ENCODE peak calls at places on chromosomes 5 and 9, in eight cellular contexts. L is PC-9, U is K562, C is breast epithelium, A is BJ, P is mesenchymal stem cell, V is aorta, X is neuronal stem cell. B is an unnamed sample. For H3K27me3, the result is how much of the 10 kb centered on the place peaks cover.

GRCh38 chr9:8332296-8332695 is 532.7 kb upstream of the DMAC1 start:
- DNase-seq in L (no peak), U (no peak), C (no peak), A (no peak), P (peak), V (no peak), X (no peak), B (no peak)

GRCh38 chr9:98860871-98861293 is 53.4 kb downstream of the GALNT12 start:
- DNase-seq in L (peak), U (peak), C (no peak), A (peak), P (peak), V (no peak), X (peak), B (peak)

GRCh38 chr5:91910247-91910646 is 527.1 kb upstream of the ARRDC3 start:
- DNase-seq in L (no peak), U (no peak), C (no peak), A (no peak), P (no peak), V (no peak), X (no peak), B (no peak)

GRCh38 chr9:37747271-37747753 is 6.3 kb upstream of the TRMT10B start:
- DNase-seq in L (peak), U (peak), C (peak), A (peak), P (peak), V (no peak), X (peak), B (peak)

GRCh38 chr9:32251539-32251938 is 132.9 kb upstream of the ACO1 start:
- DNase-seq in L (peak), U (peak), C (no peak), A (no peak), P (peak), V (no peak), X (peak), B (peak)

GRCh38 chr9:38280251-38280800 is 112.2 kb upstream of the ALDH1B1 start:
- DNase-seq in L (no peak), U (no peak), C (no peak), A (no peak), P (no peak), V (no peak), X (no peak), B (no peak)

GRCh38 chr9:109166771-109167601 is at the start of gene FRRS1L:
- DNase-seq in L (no peak), U (no peak), C (no peak), A (no peak), P (no peak), V (no peak), X (peak), B (peak)

GRCh38 chr5:168765220-168766037 is 186.3 kb upstream of the PANK3 start:
- DNase-seq in L (no peak), U (no peak), C (no peak), A (no peak), P (peak), V (peak), X (no peak), B (peak)

GRCh38 chr9:83013261-83013610 is 49.7 kb downstream of the RASEF start:
- DNase-seq in L (no peak), U (no peak), C (no peak), A (peak), P (peak), V (no peak), X (no peak), B (no peak)

DNA sequence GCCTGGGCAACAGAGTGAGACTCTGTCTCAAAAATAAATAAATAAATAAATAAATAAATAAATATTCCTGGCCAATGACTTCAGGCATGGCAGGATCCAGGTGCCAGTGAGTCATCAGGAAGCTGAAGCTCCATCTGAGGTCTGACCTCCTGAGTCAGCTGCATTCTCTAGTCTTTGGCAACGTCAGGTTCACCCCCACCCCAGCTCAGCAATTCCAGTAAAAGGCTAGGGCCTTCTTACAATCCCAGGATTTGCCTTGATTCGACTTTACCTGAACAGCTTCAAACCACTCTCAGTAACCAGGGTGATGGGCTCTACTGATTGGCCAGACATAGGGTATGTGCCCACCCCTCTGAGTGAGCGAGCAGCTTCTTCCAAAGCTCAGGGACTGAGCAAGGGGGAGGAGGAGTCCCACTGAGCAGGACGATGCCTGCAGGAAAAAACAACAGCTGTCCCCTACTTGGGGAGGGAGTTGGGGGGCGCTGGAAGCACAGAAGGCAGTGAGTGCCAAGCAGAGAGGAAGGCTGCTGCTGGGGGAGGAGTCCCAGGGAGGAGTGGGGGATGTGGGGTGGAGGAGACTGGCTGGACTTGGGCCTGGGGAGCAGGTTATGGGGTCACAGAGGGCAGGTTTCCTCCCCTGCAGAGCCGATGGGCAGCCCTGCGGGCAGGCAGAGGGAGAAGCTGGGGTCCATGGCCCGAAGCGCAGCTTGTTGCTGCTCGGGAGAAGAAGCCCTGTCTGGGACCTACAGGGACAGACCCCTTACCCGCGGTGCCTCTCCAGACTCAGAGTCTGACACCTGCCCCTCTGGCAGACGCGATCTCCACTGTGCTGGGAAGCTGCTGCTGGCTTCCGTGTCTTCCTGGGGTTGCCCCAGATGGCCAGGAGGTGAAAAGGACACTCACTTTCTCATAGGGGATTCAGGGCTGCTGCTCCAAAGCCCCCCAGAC is 25.9 kb upstream of the UNC5A start:
- DNase-seq in L (peak), U (no peak), C (no peak), A (peak), P (peak), V (peak), X (no peak), B (peak)
- H3K27me3 ChIP-seq in L (under half), U (under half), C (half or more), A (under half), P (under half), V (under half), X (under half), B (under half)

GRCh38 chr9:137297966-137298365 is 4.1 kb downstream of the NRARP start:
- DNase-seq in L (no peak), U (no peak), C (no peak), A (no peak), P (no peak), V (no peak), X (no peak), B (no peak)

GRCh38 chr9:137298401-137298982 is 3.6 kb downstream of the NRARP start:
- DNase-seq in L (no peak), U (no peak), C (no peak), A (no peak), P (no peak), V (no peak), X (no peak), B (no peak)

GRCh38 chr9:137295313-137296213 is 6.5 kb downstream of the NRARP start:
- DNase-seq in L (no peak), U (peak), C (no peak), A (no peak), P (no peak), V (no peak), X (peak), B (peak)

GRCh38 chr9:137296214-137297059 is 5.6 kb downstream of the NRARP start:
- DNase-seq in L (no peak), U (no peak), C (no peak), A (no peak), P (peak), V (no peak), X (no peak), B (no peak)

GRCh38 chr9:137297060-137297664 is 4.9 kb downstream of the NRARP start:
- DNase-seq in L (no peak), U (no peak), C (no peak), A (no peak), P (no peak), V (no peak), X (no peak), B (no peak)
- H3K27me3 ChIP-seq in L (under half), U (under half), C (under half), A (under half), P (half or more), V (under half), X (under half), B (under half)

GRCh38 chr9:34557421-34558321 is 31.9 kb downstream of the CNTFR start:
- DNase-seq in L (no peak), U (no peak), C (no peak), A (no peak), P (no peak), V (peak), X (no peak), B (no peak)

GRCh38 chr9:34555435-34556230 is 32.8 kb upstream of the ENHO start:
- DNase-seq in L (no peak), U (no peak), C (no peak), A (no peak), P (no peak), V (peak), X (no peak), B (no peak)

GRCh38 chr9:34556951-34557350 is 32.6 kb downstream of the CNTFR start:
- DNase-seq in L (no peak), U (no peak), C (no peak), A (no peak), P (no peak), V (peak), X (no peak), B (no peak)

GRCh38 chr9:34555002-34555348 is 32.2 kb upstream of the ENHO start:
- DNase-seq in L (no peak), U (no peak), C (no peak), A (no peak), P (no peak), V (peak), X (no peak), B (peak)

GRCh38 chr9:34556231-34556525 is 33.3 kb downstream of the CNTFR start:
- DNase-seq in L (no peak), U (no peak), C (no peak), A (no peak), P (no peak), V (no peak), X (no peak), B (no peak)
- H3K27me3 ChIP-seq in L (under half), U (under half), C (under half), A (under half), P (half or more), V (under half), X (under half), B (under half)

DNA sequence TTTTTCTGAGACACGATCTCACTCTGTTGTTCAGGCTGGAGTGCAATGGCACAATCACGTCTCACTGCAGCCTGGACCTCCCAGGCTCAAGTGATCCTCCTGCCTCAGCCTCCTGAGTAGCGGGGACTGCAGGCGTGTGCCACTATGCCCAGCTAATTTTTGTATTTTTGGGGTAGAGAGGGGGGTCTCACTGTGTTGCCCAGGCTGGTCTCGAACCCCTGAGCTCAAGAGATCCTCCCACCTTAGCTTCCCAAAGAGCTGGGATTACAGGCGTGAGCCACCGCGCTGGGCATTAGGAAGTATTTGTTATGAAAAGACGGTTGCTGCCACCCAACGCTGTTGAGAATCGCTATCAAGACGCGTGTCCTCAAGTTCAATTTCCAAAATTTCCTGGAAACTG is 180.9 kb upstream of the TBCA start:
- DNase-seq in L (no peak), U (no peak), C (no peak), A (no peak), P (no peak), V (no peak), X (no peak), B (no peak)
- H3K27me3 ChIP-seq in L (under half), U (under half), C (under half), A (under half), P (under half), V (under half), X (under half), B (under half)

DNA sequence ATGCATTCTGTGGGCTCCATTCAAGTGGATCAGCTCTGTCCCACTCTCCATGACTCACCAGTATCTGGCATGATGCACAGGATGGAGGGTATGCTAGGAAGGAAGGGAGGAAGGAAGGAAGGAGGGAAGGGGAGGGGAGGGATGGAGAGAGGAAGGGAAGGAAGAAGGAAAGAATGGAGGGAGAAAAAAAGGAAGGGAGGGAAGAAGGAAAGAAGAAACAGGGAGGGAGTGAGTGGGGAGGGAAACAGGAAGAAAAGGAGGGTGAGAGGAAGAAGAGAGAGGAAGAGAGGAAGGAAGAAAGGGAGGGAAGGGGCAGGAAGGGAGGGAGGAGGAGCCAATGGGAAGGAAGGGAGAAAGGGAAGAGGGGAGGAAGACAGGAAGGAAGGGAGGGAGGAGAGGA is 5.3 kb upstream of the BARHL1 start:
- DNase-seq in L (no peak), U (no peak), C (no peak), A (no peak), P (no peak), V (no peak), X (no peak), B (no peak)
- H3K27me3 ChIP-seq in L (half or more), U (under half), C (half or more), A (under half), P (half or more), V (under half), X (half or more), B (half or more)

GRCh38 chr5:173236531-173237501 is 1.8 kb upstream of the NKX2-5 start:
- DNase-seq in L (no peak), U (no peak), C (no peak), A (no peak), P (peak), V (peak), X (no peak), B (no peak)
- H3K27me3 ChIP-seq in L (under half), U (half or more), C (half or more), A (half or more), P (half or more), V (under half), X (half or more), B (half or more)

DNA sequence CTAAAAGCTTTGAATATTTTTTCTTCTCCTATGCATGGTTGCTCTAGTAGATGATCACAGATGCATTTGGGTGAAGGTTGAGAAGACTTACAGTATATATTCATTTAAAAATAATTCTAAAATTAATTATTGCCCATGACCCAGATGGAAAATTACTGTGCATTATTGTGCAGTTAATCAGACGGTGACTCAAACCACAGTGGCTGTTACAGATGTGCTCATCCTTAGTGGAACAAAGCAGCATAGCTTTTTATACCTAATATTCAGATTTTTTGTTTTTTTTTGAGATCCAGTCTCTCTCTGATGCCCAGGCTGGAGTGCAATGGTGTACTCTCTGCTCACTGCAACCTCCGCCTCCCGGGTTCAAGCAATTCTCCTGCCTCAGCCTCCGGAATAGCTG is 10.7 kb downstream of the OR2V1 start:
- DNase-seq in L (peak), U (no peak), C (no peak), A (no peak), P (no peak), V (no peak), X (no peak), B (no peak)
- H3K27me3 ChIP-seq in L (under half), U (under half), C (half or more), A (under half), P (under half), V (under half), X (under half), B (half or more)

GRCh38 chr5:1886634-1887399 is 4.1 kb upstream of the IRX4 start:
- DNase-seq in L (no peak), U (no peak), C (no peak), A (no peak), P (no peak), V (peak), X (no peak), B (no peak)

GRCh38 chr5:1889321-1890065 is 6.8 kb upstream of the IRX4 start:
- DNase-seq in L (no peak), U (no peak), C (peak), A (no peak), P (no peak), V (peak), X (no peak), B (no peak)

GRCh38 chr5:1885777-1886633 is 3.3 kb upstream of the IRX4 start:
- DNase-seq in L (no peak), U (no peak), C (no peak), A (no peak), P (no peak), V (peak), X (no peak), B (no peak)

GRCh38 chr5:1888541-1889251 is 6.0 kb upstream of the IRX4 start:
- DNase-seq in L (no peak), U (no peak), C (no peak), A (no peak), P (no peak), V (peak), X (no peak), B (no peak)

GRCh38 chr5:1887400-1888360 is 5.0 kb upstream of the IRX4 start:
- DNase-seq in L (no peak), U (no peak), C (no peak), A (no peak), P (no peak), V (peak), X (no peak), B (no peak)
- H3K27me3 ChIP-seq in L (half or more), U (under half), C (half or more), A (under half), P (half or more), V (under half), X (half or more), B (half or more)

B was measured in hepatocyte.